ENCODE peak calls at places on chromosomes 4 and X, in six cellular contexts. One of them, this sample, is unnamed.

GRCh38 chr4:189845145-189845846 is 95.4 kb upstream of the FRG1 start:
- DNase-seq in cardiac muscle cell: no peak
- DNase-seq in astrocyte of the spinal cord: no peak
- DNase-seq in neural progenitor cell: no peak
- DNase-seq in hepatocyte: no peak
- DNase-seq in left ventricle myocardium inferior: no peak
- DNase-seq in this sample: no peak

GRCh38 chr4:95392886-95393285 is 155.9 kb downstream of the UNC5C start:
- DNase-seq in astrocyte of the spinal cord: no peak
- DNase-seq in left ventricle myocardium inferior: no peak
- DNase-seq in neural progenitor cell: no peak
- DNase-seq in cardiac muscle cell: no peak
- DNase-seq in hepatocyte: no peak
- DNase-seq in this sample: no peak

GRCh38 chr4:73614468-73614867 is 5.8 kb downstream of the RASSF6 start:
- DNase-seq in astrocyte of the spinal cord: no peak
- DNase-seq in cardiac muscle cell: no peak
- DNase-seq in hepatocyte: no peak
- DNase-seq in left ventricle myocardium inferior: no peak
- DNase-seq in neural progenitor cell: no peak
- DNase-seq in this sample: no peak

GRCh38 chr4:73573794-73574528 is 46.3 kb downstream of the RASSF6 start:
- DNase-seq in cardiac muscle cell: peak
- DNase-seq in hepatocyte: peak
- DNase-seq in astrocyte of the spinal cord: peak
- DNase-seq in neural progenitor cell: peak
- DNase-seq in left ventricle myocardium inferior: no peak
- DNase-seq in this sample: no peak

GRCh38 chr4:53490965-53491622 is 100.2 kb downstream of the LNX1 start:
- DNase-seq in cardiac muscle cell: peak
- DNase-seq in hepatocyte: peak
- DNase-seq in astrocyte of the spinal cord: peak
- DNase-seq in neural progenitor cell: peak
- DNase-seq in left ventricle myocardium inferior: no peak
- DNase-seq in this sample: no peak

GRCh38 chrX:10922841-10923240 is 188.3 kb upstream of the HCCS start:
- DNase-seq in astrocyte of the spinal cord: no peak
- DNase-seq in cardiac muscle cell: no peak
- DNase-seq in neural progenitor cell: no peak
- DNase-seq in hepatocyte: no peak
- DNase-seq in left ventricle myocardium inferior: no peak
- DNase-seq in this sample: no peak

GRCh38 chr4:77021614-77022089 is 54.1 kb downstream of the CCNI start:
- DNase-seq in left ventricle myocardium inferior: no peak
- DNase-seq in hepatocyte: no peak
- DNase-seq in astrocyte of the spinal cord: peak
- DNase-seq in cardiac muscle cell: peak
- DNase-seq in neural progenitor cell: no peak
- DNase-seq in this sample: no peak

GRCh38 chrX:108359811-108360602 is 78.2 kb downstream of the COL4A6 start:
- DNase-seq in cardiac muscle cell: no peak
- DNase-seq in left ventricle myocardium inferior: no peak
- DNase-seq in neural progenitor cell: no peak
- DNase-seq in hepatocyte: no peak
- DNase-seq in astrocyte of the spinal cord: no peak
- DNase-seq in this sample: no peak

GRCh38 chrX:26597981-26598380 is 382.0 kb downstream of the MAGEB5 start:
- DNase-seq in astrocyte of the spinal cord: peak
- DNase-seq in hepatocyte: no peak
- DNase-seq in neural progenitor cell: no peak
- DNase-seq in cardiac muscle cell: no peak
- DNase-seq in left ventricle myocardium inferior: no peak
- DNase-seq in this sample: no peak

GRCh38 chr4:25500626-25501318 is 123.7 kb downstream of the ANAPC4 start:
- DNase-seq in astrocyte of the spinal cord: no peak
- DNase-seq in left ventricle myocardium inferior: no peak
- DNase-seq in hepatocyte: no peak
- DNase-seq in cardiac muscle cell: no peak
- DNase-seq in neural progenitor cell: peak
- DNase-seq in this sample: no peak

GRCh38 chr4:148052448-148052847 is 320.6 kb downstream of the ARHGAP10 start:
- DNase-seq in hepatocyte: no peak
- DNase-seq in cardiac muscle cell: no peak
- DNase-seq in neural progenitor cell: no peak
- DNase-seq in astrocyte of the spinal cord: no peak
- DNase-seq in left ventricle myocardium inferior: no peak
- DNase-seq in this sample: no peak

GRCh38 chr4:148053298-148054003 is 321.6 kb downstream of the ARHGAP10 start:
- DNase-seq in cardiac muscle cell: no peak
- DNase-seq in neural progenitor cell: no peak
- DNase-seq in hepatocyte: no peak
- DNase-seq in astrocyte of the spinal cord: no peak
- DNase-seq in left ventricle myocardium inferior: peak
- DNase-seq in this sample: peak

GRCh38 chr4:148055844-148056243 is 324.0 kb downstream of the ARHGAP10 start:
- DNase-seq in hepatocyte: no peak
- DNase-seq in neural progenitor cell: no peak
- DNase-seq in astrocyte of the spinal cord: no peak
- DNase-seq in left ventricle myocardium inferior: no peak
- DNase-seq in cardiac muscle cell: no peak
- DNase-seq in this sample: no peak

GRCh38 chr4:148056879-148057278 is 325.0 kb downstream of the ARHGAP10 start:
- DNase-seq in cardiac muscle cell: no peak
- DNase-seq in hepatocyte: no peak
- DNase-seq in neural progenitor cell: peak
- DNase-seq in astrocyte of the spinal cord: peak
- DNase-seq in left ventricle myocardium inferior: peak
- DNase-seq in this sample: peak

GRCh38 chr4:148054275-148054674 is 322.4 kb downstream of the ARHGAP10 start:
- DNase-seq in cardiac muscle cell: no peak
- DNase-seq in neural progenitor cell: no peak
- DNase-seq in left ventricle myocardium inferior: no peak
- DNase-seq in astrocyte of the spinal cord: peak
- DNase-seq in hepatocyte: no peak
- DNase-seq in this sample: no peak
- TF ChIP-seq CTCF in cardiac muscle cell: no peak
- TF ChIP-seq CTCF in neural progenitor cell: no peak
- TF ChIP-seq CTCF in left ventricle myocardium inferior: no peak
- TF ChIP-seq CTCF in astrocyte of the spinal cord: no peak
- TF ChIP-seq CTCF in hepatocyte: no peak
- TF ChIP-seq CTCF in this sample: no peak

DNA sequence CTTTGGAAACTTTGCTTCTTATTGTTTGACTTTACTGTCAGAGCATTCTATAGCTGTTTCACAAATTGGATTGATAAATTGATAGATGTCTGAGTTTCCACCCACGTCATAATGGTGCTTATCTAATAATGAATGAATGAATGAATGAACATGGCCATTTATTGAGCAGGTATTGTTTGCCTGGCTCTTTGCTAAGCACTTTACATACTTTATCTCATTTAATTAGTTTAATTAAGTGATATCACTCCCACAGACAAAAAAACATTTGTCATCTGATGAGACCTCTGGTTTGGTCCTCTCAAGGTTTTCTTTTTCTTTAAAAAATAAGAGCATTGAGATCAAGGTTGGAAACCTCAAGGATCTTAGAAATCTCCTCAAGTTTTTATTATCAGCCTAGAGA is 2.8 kb downstream of the FRAS1 start:
- DNase-seq in hepatocyte: no peak
- DNase-seq in cardiac muscle cell: no peak
- DNase-seq in neural progenitor cell: no peak
- DNase-seq in astrocyte of the spinal cord: no peak
- DNase-seq in left ventricle myocardium inferior: no peak
- DNase-seq in this sample: no peak
- TF ChIP-seq CTCF in hepatocyte: no peak
- TF ChIP-seq CTCF in cardiac muscle cell: no peak
- TF ChIP-seq CTCF in neural progenitor cell: no peak
- TF ChIP-seq CTCF in astrocyte of the spinal cord: no peak
- TF ChIP-seq CTCF in left ventricle myocardium inferior: no peak
- TF ChIP-seq CTCF in this sample: no peak

GRCh38 chr4:9894604-9895361 is 113.3 kb downstream of the DRD5 start:
- DNase-seq in left ventricle myocardium inferior: no peak
- DNase-seq in hepatocyte: no peak
- DNase-seq in astrocyte of the spinal cord: no peak
- DNase-seq in cardiac muscle cell: peak
- DNase-seq in neural progenitor cell: no peak
- DNase-seq in this sample: no peak

GRCh38 chr4:9901262-9901661 is 119.8 kb downstream of the DRD5 start:
- DNase-seq in neural progenitor cell: no peak
- DNase-seq in cardiac muscle cell: peak
- DNase-seq in astrocyte of the spinal cord: no peak
- DNase-seq in hepatocyte: no peak
- DNase-seq in left ventricle myocardium inferior: no peak
- DNase-seq in this sample: no peak

GRCh38 chr4:9893329-9894108 is 112.1 kb downstream of the DRD5 start:
- DNase-seq in astrocyte of the spinal cord: no peak
- DNase-seq in hepatocyte: no peak
- DNase-seq in left ventricle myocardium inferior: no peak
- DNase-seq in cardiac muscle cell: no peak
- DNase-seq in neural progenitor cell: no peak
- DNase-seq in this sample: no peak

GRCh38 chr4:9898596-9899345 is 117.3 kb downstream of the DRD5 start:
- DNase-seq in neural progenitor cell: peak
- DNase-seq in left ventricle myocardium inferior: peak
- DNase-seq in hepatocyte: peak
- DNase-seq in astrocyte of the spinal cord: no peak
- DNase-seq in cardiac muscle cell: peak
- DNase-seq in this sample: peak
- TF ChIP-seq CTCF in neural progenitor cell: peak
- TF ChIP-seq CTCF in left ventricle myocardium inferior: peak
- TF ChIP-seq CTCF in hepatocyte: peak
- TF ChIP-seq CTCF in astrocyte of the spinal cord: no peak
- TF ChIP-seq CTCF in cardiac muscle cell: peak
- TF ChIP-seq CTCF in this sample: peak

GRCh38 chrX:49211074-49211473 is 11.1 kb upstream of the SYP start:
- DNase-seq in cardiac muscle cell: no peak
- DNase-seq in hepatocyte: no peak
- DNase-seq in left ventricle myocardium inferior: no peak
- DNase-seq in neural progenitor cell: no peak
- DNase-seq in astrocyte of the spinal cord: no peak
- DNase-seq in this sample: no peak

GRCh38 chrX:49208399-49208798 is 8.4 kb upstream of the SYP start:
- DNase-seq in astrocyte of the spinal cord: no peak
- DNase-seq in neural progenitor cell: no peak
- DNase-seq in hepatocyte: no peak
- DNase-seq in left ventricle myocardium inferior: no peak
- DNase-seq in cardiac muscle cell: no peak
- DNase-seq in this sample: no peak

GRCh38 chrX:49210406-49210805 is 10.4 kb upstream of the SYP start:
- DNase-seq in cardiac muscle cell: no peak
- DNase-seq in neural progenitor cell: no peak
- DNase-seq in hepatocyte: no peak
- DNase-seq in left ventricle myocardium inferior: no peak
- DNase-seq in astrocyte of the spinal cord: no peak
- DNase-seq in this sample: no peak

GRCh38 chrX:49212209-49212608 is 12.2 kb upstream of the SYP start:
- DNase-seq in neural progenitor cell: no peak
- DNase-seq in cardiac muscle cell: no peak
- DNase-seq in astrocyte of the spinal cord: no peak
- DNase-seq in hepatocyte: no peak
- DNase-seq in left ventricle myocardium inferior: no peak
- DNase-seq in this sample: no peak

DNA sequence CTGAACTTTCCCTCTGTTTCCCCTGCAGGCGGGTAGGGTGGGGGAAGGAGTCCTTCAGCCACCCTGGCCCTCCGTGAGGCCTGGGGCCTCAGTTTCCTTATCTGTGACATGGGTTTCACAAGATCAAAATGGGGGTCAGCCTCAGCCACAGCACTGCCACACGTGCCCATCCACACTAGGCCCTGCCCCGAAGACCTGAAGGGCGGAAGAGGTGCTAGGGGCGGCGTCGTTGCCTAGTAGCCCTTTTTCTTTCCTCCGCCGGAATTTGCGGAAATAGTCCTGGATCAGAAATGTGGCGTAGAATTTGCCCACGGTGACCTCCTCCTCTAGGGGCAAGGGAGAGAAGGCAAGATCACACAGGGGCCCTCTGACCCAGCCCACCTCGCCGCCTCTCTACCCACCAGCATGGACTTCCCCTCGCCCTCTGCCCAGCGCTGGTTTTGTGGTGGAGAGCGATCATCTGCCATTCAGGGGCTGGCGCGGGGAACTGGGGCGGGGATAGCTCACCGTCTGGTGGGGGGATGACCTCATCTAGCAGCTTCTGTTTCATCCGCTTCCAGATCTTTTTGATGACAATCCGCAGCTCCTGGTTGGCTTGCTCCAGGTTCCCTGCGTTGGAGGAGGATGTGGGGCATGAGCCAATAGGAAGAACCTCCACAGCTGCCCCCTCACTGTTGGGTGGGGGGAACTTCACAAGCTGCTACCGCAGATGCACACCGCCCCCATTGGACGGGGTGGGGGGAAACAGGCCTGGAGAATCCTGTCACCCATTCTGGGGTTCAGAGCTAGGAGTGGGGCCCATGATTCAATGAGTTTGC is 9.7 kb upstream of the SYP start:
- DNase-seq in cardiac muscle cell: no peak
- DNase-seq in neural progenitor cell: no peak
- DNase-seq in left ventricle myocardium inferior: no peak
- DNase-seq in hepatocyte: no peak
- DNase-seq in astrocyte of the spinal cord: no peak
- DNase-seq in this sample: no peak
- TF ChIP-seq CTCF in cardiac muscle cell: no peak
- TF ChIP-seq CTCF in neural progenitor cell: no peak
- TF ChIP-seq CTCF in left ventricle myocardium inferior: no peak
- TF ChIP-seq CTCF in hepatocyte: no peak
- TF ChIP-seq CTCF in astrocyte of the spinal cord: no peak
- TF ChIP-seq CTCF in this sample: no peak

DNA sequence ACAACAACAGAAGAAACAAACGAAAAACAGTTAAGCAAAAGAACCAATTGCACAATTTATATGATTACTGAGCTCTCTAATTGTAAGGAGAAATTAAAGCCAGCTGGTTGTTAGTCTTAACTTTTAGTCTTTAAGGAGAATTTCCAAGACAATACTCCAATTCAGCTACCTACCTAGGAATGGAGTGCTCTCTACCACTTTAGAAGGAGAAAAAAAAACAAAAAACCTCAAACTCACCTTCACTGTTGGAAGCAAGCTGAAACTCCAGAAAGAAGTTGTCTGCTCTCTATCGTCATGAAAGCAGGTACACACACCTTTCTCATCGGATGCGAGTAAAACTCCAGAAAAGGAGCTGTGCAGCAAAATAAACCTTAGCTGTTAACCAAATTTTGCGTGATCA is 86.1 kb upstream of the NPY2R start:
- DNase-seq in astrocyte of the spinal cord: no peak
- DNase-seq in left ventricle myocardium inferior: no peak
- DNase-seq in neural progenitor cell: no peak
- DNase-seq in hepatocyte: no peak
- DNase-seq in cardiac muscle cell: no peak
- DNase-seq in this sample: no peak
- TF ChIP-seq CTCF in astrocyte of the spinal cord: no peak
- TF ChIP-seq CTCF in left ventricle myocardium inferior: no peak
- TF ChIP-seq CTCF in neural progenitor cell: no peak
- TF ChIP-seq CTCF in hepatocyte: no peak
- TF ChIP-seq CTCF in cardiac muscle cell: no peak
- TF ChIP-seq CTCF in this sample: no peak

This sample was measured in heart right ventricle.